ENCODE peak calls at places on chromosomes 16 and 17, in ten cellular contexts. A is lower leg skin, Z is astrocyte of the spinal cord, B is fibroblast of pulmonary artery, O is testis, J is mucosa of descending colon, R is GM23338, S is choroid plexus epithelial cell, K is astrocyte, V is AG04449. T is an unnamed sample.

GRCh38 chr17:6677158-6677831 is 25.7 kb downstream of the C17orf100 start:
- DNase-seq in A (no peak), Z (peak; percentile 52), K (peak; percentile 53), V (peak; percentile 10), S (peak; percentile 22), R (no peak), B (no peak), O (no peak), J (no peak), T (peak; percentile 26)

GRCh38 chr17:39737761-39738567 is at the start of gene GRB7:
- DNase-seq in B (no peak), S (no peak), Z (no peak), R (peak; percentile 82), J (peak; percentile 91), K (no peak), V (no peak), O (peak; percentile 36), A (no peak), T (no peak)

GRCh38 chr16:2846511-2847310 is 11.3 kb downstream of the PRSS22 start:
- DNase-seq in B (peak; percentile 51), Z (peak; percentile 32), V (no peak), S (peak; percentile 52), J (no peak), R (no peak), O (no peak), K (peak; percentile 82), A (no peak), T (no peak)

GRCh38 chr17:11503292-11503691 is 95.0 kb upstream of the DNAH9 start:
- DNase-seq in Z (no peak), K (no peak), O (no peak), R (no peak), J (no peak), V (no peak), B (no peak), S (no peak), A (no peak), T (no peak)

GRCh38 chr17:50917418-50917743 is 51.2 kb upstream of the TOB1 start:
- DNase-seq in S (no peak), A (no peak), R (no peak), K (no peak), B (no peak), O (no peak), V (no peak), Z (no peak), J (no peak), T (no peak)

GRCh38 chr17:28384281-28385036 is 13.0 kb downstream of the SARM1 start:
- DNase-seq in A (peak; percentile 93), B (no peak), K (no peak), V (no peak), S (no peak), Z (no peak), O (peak; percentile 51), R (peak; percentile 66), J (peak; percentile 88), T (no peak)

GRCh38 chr16:337437-337836 is 15.1 kb downstream of the AXIN1 start:
- DNase-seq in J (no peak), S (no peak), O (no peak), A (no peak), K (no peak), Z (no peak), B (no peak), R (no peak), V (no peak), T (no peak)

GRCh38 chr17:44097110-44097810 is 26.2 kb downstream of the HDAC5 start:
- DNase-seq in B (peak; percentile 40), V (no peak), A (no peak), Z (peak; percentile 75), J (no peak), O (no peak), K (peak; percentile 58), S (peak; percentile 78), R (no peak), T (peak; percentile 53)

GRCh38 chr17:16472539-16472938 is 19.5 kb downstream of the LRRC75A start:
- DNase-seq in R (no peak), O (no peak), S (no peak), A (no peak), Z (no peak), B (no peak), K (no peak), J (no peak), V (no peak), T (no peak)

GRCh38 chr17:2107506-2107905 is 52.6 kb downstream of the HIC1 start:
- DNase-seq in J (no peak), R (no peak), A (peak; percentile 76), Z (no peak), B (no peak), V (no peak), O (no peak), S (no peak), K (no peak), T (no peak)

GRCh38 chr16:56120447-56121155 is 70.7 kb upstream of the GNAO1 start:
- DNase-seq in O (no peak), J (no peak), A (no peak), R (no peak), K (no peak), B (no peak), V (no peak), S (no peak), Z (no peak), T (no peak)

GRCh38 chr16:56116577-56116964 is 74.7 kb upstream of the GNAO1 start:
- DNase-seq in B (no peak), Z (no peak), R (peak; percentile 45), J (no peak), A (no peak), V (no peak), O (no peak), K (no peak), S (no peak), T (no peak)

GRCh38 chr16:56119138-56119537 is 72.2 kb upstream of the GNAO1 start:
- DNase-seq in K (no peak), R (no peak), J (no peak), Z (no peak), A (no peak), O (no peak), V (no peak), S (no peak), B (no peak), T (no peak)

GRCh38 chr16:56113223-56113622 is 78.1 kb upstream of the GNAO1 start:
- DNase-seq in A (no peak), O (peak; percentile 53), S (no peak), R (peak; percentile 14), V (no peak), Z (no peak), K (no peak), J (no peak), B (no peak), T (no peak)

GRCh38 chr16:56115817-56116576 is 75.3 kb upstream of the GNAO1 start:
- DNase-seq in J (no peak), V (no peak), O (no peak), B (peak; percentile 1), S (no peak), Z (no peak), K (no peak), R (peak; percentile 38), A (no peak), T (no peak)
- H3K4me3 ChIP-seq in J (no peak overlapping the region), V (no peak overlapping the region), O (no peak overlapping the region), B (no peak overlapping the region), S (no peak overlapping the region), Z (no peak overlapping the region), K (no peak overlapping the region), R (no peak overlapping the region), A (no peak overlapping the region), T (no peak overlapping the region)

DNA sequence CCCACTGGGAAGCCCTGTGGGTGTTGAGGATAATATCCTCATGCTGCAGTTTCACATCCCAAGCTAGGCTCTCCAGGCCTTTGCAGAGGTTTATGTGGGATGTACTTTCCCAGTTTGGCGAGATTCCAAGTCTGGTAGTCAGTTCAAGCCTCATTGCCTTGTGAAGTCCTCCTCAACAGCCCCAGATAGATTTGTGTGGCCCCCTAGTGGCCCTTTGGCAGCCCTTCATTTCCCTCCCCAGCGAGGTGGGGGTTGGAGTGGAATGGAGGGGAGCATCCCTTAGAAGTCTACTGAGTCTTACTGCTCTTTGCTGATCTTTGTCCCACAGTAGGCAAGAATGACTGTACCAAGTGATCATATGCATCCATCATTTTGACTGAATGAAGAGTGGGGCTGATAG is 137.9 kb downstream of the CDH11 start:
- DNase-seq in Z (peak; percentile 87), R (peak; percentile 83), B (peak; percentile 90), K (peak; percentile 80), J (no peak), S (peak; percentile 93), O (peak; percentile 62), V (no peak), A (no peak), T (peak; percentile 86)
- TF ChIP-seq CTCF in Z (peak; percentile 85), R (peak; percentile 85), B (peak; percentile 80), K (peak; percentile 82), J (no peak), S (peak; percentile 98), O (peak; percentile 31), V (peak; percentile 72), A (no peak), T (peak; percentile 94)

DNA sequence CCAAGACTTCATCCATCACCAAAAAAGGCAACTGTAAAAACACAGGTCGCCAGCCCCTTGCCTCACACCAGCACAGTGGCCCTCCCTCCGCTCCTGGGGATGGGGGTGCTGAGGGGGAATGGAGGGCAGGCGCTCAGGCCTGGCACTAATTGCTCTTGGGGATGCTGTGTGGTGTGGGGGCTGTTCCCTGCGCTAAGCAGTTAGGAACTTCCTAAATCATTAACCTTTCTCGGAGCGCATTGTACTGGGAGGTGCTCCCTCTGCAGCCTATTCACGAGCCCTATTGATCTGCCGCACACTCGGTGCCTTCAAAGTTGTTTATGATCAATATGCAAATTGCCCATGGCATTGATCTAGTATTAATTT is 199.9 kb downstream of the ZFHX3 start:
- DNase-seq in R (no peak), V (no peak), S (no peak), Z (no peak), B (no peak), J (no peak), K (no peak), A (peak; percentile 61), O (no peak), T (no peak)
- H3K4me3 ChIP-seq in R (no peak overlapping the region), V (no peak overlapping the region), S (no peak overlapping the region), Z (no peak overlapping the region), B (no peak overlapping the region), J (no peak overlapping the region), K (no peak overlapping the region), A (no peak overlapping the region), O (no peak overlapping the region), T (no peak overlapping the region)

GRCh38 chr16:28924399-28924761 is 658 bp downstream of the RABEP2 start:
- DNase-seq in A (peak; percentile 88), O (no peak), B (no peak), Z (no peak), S (no peak), V (no peak), R (no peak), K (no peak), J (no peak), T (no peak)
- TF ChIP-seq CTCF in A (no peak), O (no peak), B (no peak), Z (no peak), S (no peak), V (no peak), R (peak; percentile 30), K (no peak), J (no peak), T (no peak)